ENCODE peak calls at places on chromosomes 13 and 19, in ten cellular contexts. R, V, H, B, J, D, C, E, Z and X are unnamed samples.

GRCh38 chr13:70391678-70392077 is 283.4 kb upstream of the KLHL1 start:
- DNase-seq in R (no peak), V (no peak), H (no peak), B (no peak), J (no peak), D (no peak), C (no peak), E (peak; percentile 34), Z (no peak), X (no peak)

GRCh38 chr13:111925146-111925875 is 141.6 kb upstream of the SOX1 start:
- DNase-seq in R (no peak), V (no peak), H (no peak), B (no peak), J (no peak), D (no peak), C (no peak), E (no peak), Z (no peak), X (no peak)

GRCh38 chr13:30370146-30370545 is 52.1 kb upstream of the UBE2L5 start:
- DNase-seq in R (no peak), V (no peak), H (no peak), B (no peak), J (no peak), D (no peak), C (no peak), E (no peak), Z (no peak), X (no peak)

GRCh38 chr13:112808377-112809140 is 118.7 kb downstream of the ATP11A start:
- DNase-seq in R (no peak), V (no peak), H (no peak), B (no peak), J (no peak), D (no peak), C (no peak), E (no peak), Z (no peak), X (no peak)

GRCh38 chr13:82717249-82717648 is 1165.0 kb downstream of the SLITRK1 start:
- DNase-seq in R (no peak), V (no peak), H (no peak), B (no peak), J (no peak), D (peak; percentile 57), C (peak; percentile 50), E (no peak), Z (no peak), X (no peak)

GRCh38 chr19:35978832-35979365 is 16.1 kb upstream of the SDHAF1 start:
- DNase-seq in R (no peak), V (no peak), H (no peak), B (no peak), J (no peak), D (no peak), C (no peak), E (no peak), Z (no peak), X (no peak)

GRCh38 chr13:24228852-24229458 is 68.4 kb downstream of the SPATA13 start:
- DNase-seq in R (no peak), V (peak; percentile 22), H (no peak), B (no peak), J (no peak), D (peak; percentile 65), C (peak; percentile 81), E (no peak), Z (peak; percentile 57), X (no peak)

GRCh38 chr13:40109324-40109958 is 454.0 kb downstream of the COG6 start:
- DNase-seq in R (no peak), V (no peak), H (no peak), B (no peak), J (no peak), D (peak; percentile 42), C (peak; percentile 99), E (no peak), Z (no peak), X (no peak)

DNA sequence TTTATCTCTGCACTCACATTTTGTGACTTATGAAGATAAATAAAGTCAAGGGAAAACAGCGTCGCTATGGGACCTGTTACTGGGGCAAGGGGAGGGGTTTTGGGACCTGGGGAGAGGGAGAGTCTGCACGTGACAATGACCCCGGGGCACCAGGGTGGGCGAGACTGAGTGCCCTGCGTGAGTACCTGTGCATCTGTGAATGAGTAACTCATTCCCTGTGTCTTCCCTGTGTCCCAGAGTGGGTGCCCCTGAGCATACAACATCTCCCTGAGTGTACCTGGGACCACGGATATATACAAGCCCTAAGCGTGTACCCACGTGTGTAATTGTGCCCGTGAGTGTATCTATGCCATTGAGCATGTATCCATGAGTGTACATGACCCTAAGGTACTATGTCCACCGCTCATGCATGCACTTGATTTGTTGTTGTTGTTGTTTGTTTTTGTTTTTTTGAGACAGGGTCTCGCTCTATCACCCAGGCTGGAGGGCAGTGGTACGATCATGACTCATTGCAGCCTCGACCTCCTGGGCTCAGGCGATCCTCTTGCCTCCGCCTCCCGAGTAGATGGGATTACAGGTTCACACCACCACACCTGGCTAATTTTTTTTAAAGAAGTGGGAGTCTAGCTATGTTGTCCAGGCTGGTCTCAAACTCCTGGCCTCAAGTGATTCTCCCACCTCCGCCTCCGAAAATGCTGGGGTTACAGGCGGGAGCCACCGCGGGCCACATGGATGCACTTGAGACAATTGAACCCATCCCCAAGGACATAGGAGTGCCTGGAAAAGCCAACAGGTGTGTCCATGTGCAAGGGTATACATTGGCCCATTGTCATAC is 645 bp upstream of the TRAPPC5 start:
- DNase-seq in R (no peak), V (no peak), H (no peak), B (no peak), J (no peak), D (no peak), C (no peak), E (no peak), Z (no peak), X (no peak)
- TF ChIP-seq CTCF in R (no peak), V (no peak), H (no peak), B (no peak), J (no peak), D (no peak), C (no peak), E (no peak), Z (no peak), X (no peak)

DNA sequence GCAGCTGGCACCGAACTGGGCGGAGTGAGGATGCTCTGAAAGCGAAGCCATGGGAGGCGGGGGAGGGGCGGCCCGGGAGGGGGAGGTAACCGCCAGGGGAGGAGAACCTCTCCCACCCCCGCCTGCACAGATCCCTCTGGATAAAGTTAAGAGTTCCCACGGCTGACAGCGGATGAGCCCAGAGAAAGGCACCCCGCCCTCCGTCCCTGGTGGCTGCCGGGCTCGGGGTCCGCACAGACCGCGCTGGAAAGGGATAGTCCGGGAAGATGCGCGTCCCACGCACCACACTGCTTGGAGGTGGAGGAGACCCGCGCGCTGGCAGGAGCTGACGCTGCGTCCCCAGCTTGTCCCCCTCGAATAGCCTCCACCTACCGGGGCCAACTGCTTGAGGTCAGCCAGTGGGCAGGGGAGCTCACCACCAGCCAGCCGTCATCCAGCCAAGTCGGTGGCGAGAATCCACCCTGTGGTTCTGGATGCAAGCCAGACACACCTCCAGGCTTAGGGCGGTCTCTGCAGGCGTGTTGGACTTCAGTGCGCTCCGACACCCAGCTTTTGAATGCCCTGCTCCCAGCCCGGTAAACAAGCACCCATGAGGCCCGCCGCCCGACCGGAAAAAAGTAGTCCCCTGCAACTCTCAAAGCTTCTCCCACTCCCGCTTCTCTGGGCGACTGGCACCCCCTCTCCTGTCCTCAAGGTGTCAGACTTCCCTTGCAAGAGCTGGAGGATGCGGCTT is at the start of gene TRPC4:
- DNase-seq in R (peak; percentile 40), V (peak; percentile 76), H (no peak), B (peak; percentile 62), J (no peak), D (peak; percentile 46), C (peak; percentile 82), E (peak; percentile 47), Z (no peak), X (peak; percentile 88)
- TF ChIP-seq CTCF in R (peak; percentile 62), V (peak; percentile 54), H (no peak), B (peak; percentile 25), J (no peak), D (peak; percentile 67), C (peak; percentile 65), E (peak; percentile 32), Z (no peak), X (peak; percentile 74)

GRCh38 chr19:30664358-30665058 is 292.3 kb downstream of the ZNF536 start:
- DNase-seq in R (peak; percentile 63), V (peak; percentile 35), H (no peak), B (no peak), J (peak; percentile 62), D (no peak), C (peak; percentile 27), E (peak; percentile 86), Z (no peak), X (peak; percentile 53)
- TF ChIP-seq CTCF in R (peak; percentile 36), V (no peak), H (no peak), B (peak; percentile 61), J (peak; percentile 25), D (peak; percentile 49), C (no peak), E (peak; percentile 41), Z (peak; percentile 44), X (peak; percentile 16)

GRCh38 chr13:73404581-73404980 is 345.8 kb downstream of the KLF5 start:
- DNase-seq in R (no peak), V (no peak), H (no peak), B (no peak), J (no peak), D (no peak), C (no peak), E (no peak), Z (no peak), X (no peak)

GRCh38 chr13:73401769-73402168 is 343.0 kb downstream of the KLF5 start:
- DNase-seq in R (no peak), V (no peak), H (no peak), B (no peak), J (no peak), D (no peak), C (no peak), E (no peak), Z (no peak), X (no peak)

GRCh38 chr13:73406454-73406853 is 347.6 kb downstream of the KLF5 start:
- DNase-seq in R (no peak), V (no peak), H (no peak), B (no peak), J (no peak), D (no peak), C (no peak), E (no peak), Z (no peak), X (no peak)

GRCh38 chr13:73399347-73400216 is 340.8 kb downstream of the KLF5 start:
- DNase-seq in R (no peak), V (no peak), H (no peak), B (no peak), J (no peak), D (no peak), C (no peak), E (no peak), Z (no peak), X (no peak)

DNA sequence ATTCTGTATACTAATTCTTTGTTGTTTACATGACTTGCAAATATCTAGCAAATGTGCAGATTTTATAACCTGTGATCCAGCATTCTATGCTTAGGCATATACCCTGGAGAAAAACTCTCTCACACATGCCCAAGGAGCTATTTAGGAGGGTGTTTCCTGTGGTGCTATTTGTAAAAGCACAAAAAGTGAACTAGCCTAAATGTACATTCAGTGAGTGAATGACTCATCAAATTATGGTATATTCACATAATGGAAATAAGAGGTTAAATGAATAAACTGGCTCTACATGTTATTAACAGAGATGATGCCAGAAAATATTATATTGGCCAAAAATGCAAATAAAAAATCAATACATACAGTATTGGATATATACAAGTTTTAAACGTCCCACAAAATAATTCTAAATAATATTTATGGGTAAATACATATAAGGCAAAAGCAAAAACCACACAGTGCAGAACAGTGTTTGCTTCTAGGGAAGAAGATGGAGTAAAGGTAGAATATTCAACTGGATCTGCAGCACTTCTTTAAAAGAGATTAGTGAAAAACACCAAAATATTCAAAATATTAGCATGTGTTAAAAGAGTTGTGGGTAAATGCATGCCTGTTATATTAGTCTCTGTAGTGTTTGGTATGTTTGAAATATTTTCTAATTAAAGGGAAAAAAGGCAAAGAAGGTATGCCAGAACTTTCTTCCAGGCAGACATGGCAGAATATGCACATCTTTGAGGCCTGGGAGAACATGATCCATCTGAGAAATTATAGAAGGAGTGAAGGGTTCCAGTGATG is 344.8 kb downstream of the KLF5 start:
- DNase-seq in R (no peak), V (no peak), H (no peak), B (no peak), J (no peak), D (no peak), C (no peak), E (no peak), Z (no peak), X (no peak)
- TF ChIP-seq CTCF in R (no peak), V (no peak), H (no peak), B (no peak), J (no peak), D (no peak), C (no peak), E (no peak), Z (no peak), X (no peak)